ENCODE peak calls at places on chromosomes 3 and 15, in four cellular contexts. I is NT2/D1, K is Kasumi-1, B is IMR-90. M is an unnamed sample.

GRCh38 chr3:24086597-24087369 is 141.7 kb downstream of the NR1D2 start:
- DNase-seq in I (no peak), B (no peak), K (no peak), M (no peak)

GRCh38 chr3:9211155-9211950 is 38.1 kb downstream of the SRGAP3 start:
- DNase-seq in K (no peak), I (no peak), B (peak), M (no peak)

GRCh38 chr3:172513488-172513887 is 9.7 kb downstream of the TNFSF10 start:
- DNase-seq in B (peak), K (no peak), I (no peak), M (no peak)

GRCh38 chr3:157412323-157412845 is 24.3 kb upstream of the PTX3 start:
- DNase-seq in K (no peak), I (no peak), B (no peak), M (no peak)

GRCh38 chr3:15527031-15527459 is 5.5 kb upstream of the COLQ start:
- DNase-seq in I (peak), B (peak), K (no peak), M (peak)

GRCh38 chr3:10391391-10391790 is 70.5 kb upstream of the SEC13 start:
- DNase-seq in K (no peak), B (no peak), I (no peak), M (no peak)

GRCh38 chr3:73653877-73654276 is 29.1 kb upstream of the PDZRN3 start:
- DNase-seq in I (no peak), K (no peak), B (peak), M (no peak)

GRCh38 chr15:52379395-52380111 is 83.9 kb upstream of the MYO5C start:
- DNase-seq in K (no peak), B (no peak), I (no peak), M (no peak)

GRCh38 chr3:128001576-128001975 is 50.7 kb upstream of the SEC61A1 start:
- DNase-seq in B (no peak), K (no peak), I (no peak), M (no peak)

GRCh38 chr3:196207159-196207832 is 3.9 kb downstream of the ZDHHC19 start:
- DNase-seq in I (no peak), B (no peak), K (no peak), M (no peak)

GRCh38 chr3:12959395-12959794 is 113.8 kb downstream of the IQSEC1 start:
- DNase-seq in K (no peak), B (no peak), I (no peak), M (no peak)

GRCh38 chr3:175312766-175313165 is 453.6 kb downstream of the NAALADL2 start:
- DNase-seq in B (no peak), K (no peak), I (no peak), M (no peak)

GRCh38 chr3:18988619-18989229 is 159.6 kb upstream of the KCNH8 start:
- DNase-seq in B (no peak), I (no peak), K (peak), M (peak)